ENCODE peak calls at places on chromosomes 2 and 18, in four cellular contexts. One of them, this sample, is unnamed.

GRCh38 chr2:157808421-157808820 is 67.7 kb downstream of the ACVR1 start:
- DNase-seq in GM12878: no peak
- DNase-seq in K562: no peak
- DNase-seq in HepG2: no peak
- DNase-seq in this sample: no peak

GRCh38 chr2:74197049-74197448 is 1.4 kb upstream of the MTHFD2 start:
- DNase-seq in GM12878: no peak
- DNase-seq in K562: no peak
- DNase-seq in HepG2: no peak
- DNase-seq in this sample: no peak

GRCh38 chr2:234764378-234764777 is 187.4 kb upstream of the SH3BP4 start:
- DNase-seq in GM12878: no peak
- DNase-seq in K562: no peak
- DNase-seq in HepG2: no peak
- DNase-seq in this sample: no peak

GRCh38 chr2:12063210-12063609 is 316.8 kb downstream of the LPIN1 start:
- DNase-seq in GM12878: no peak
- DNase-seq in K562: no peak
- DNase-seq in HepG2: no peak
- DNase-seq in this sample: no peak

GRCh38 chr2:201858781-201859180 is 52.4 kb downstream of the CDK15 start:
- DNase-seq in GM12878: no peak
- DNase-seq in K562: no peak
- DNase-seq in HepG2: no peak
- DNase-seq in this sample: peak; percentile 58

GRCh38 chr18:46250812-46251173 is 146.6 kb downstream of the HAUS1 start:
- DNase-seq in GM12878: no peak
- DNase-seq in K562: no peak
- DNase-seq in HepG2: no peak
- DNase-seq in this sample: no peak

GRCh38 chr2:38039111-38039510 is 36.8 kb downstream of the CYP1B1 start:
- DNase-seq in GM12878: no peak
- DNase-seq in K562: no peak
- DNase-seq in HepG2: no peak
- DNase-seq in this sample: no peak

GRCh38 chr2:205047273-205047839 is 502.1 kb downstream of the PARD3B start:
- DNase-seq in GM12878: no peak
- DNase-seq in K562: no peak
- DNase-seq in HepG2: no peak
- DNase-seq in this sample: peak; percentile 76

GRCh38 chr2:235539773-235540172 is 45.9 kb downstream of the AGAP1 start:
- DNase-seq in GM12878: no peak
- DNase-seq in K562: no peak
- DNase-seq in HepG2: no peak
- DNase-seq in this sample: no peak

GRCh38 chr2:13652531-13653313 is 936.0 kb downstream of the TRIB2 start:
- DNase-seq in GM12878: no peak
- DNase-seq in K562: no peak
- DNase-seq in HepG2: no peak
- DNase-seq in this sample: no peak

GRCh38 chr2:53021285-53021684 is 746.3 kb upstream of the CHAC2 start:
- DNase-seq in GM12878: no peak
- DNase-seq in K562: no peak
- DNase-seq in HepG2: no peak
- DNase-seq in this sample: no peak

GRCh38 chr2:153403937-153404336 is 74.6 kb downstream of the RPRM start:
- DNase-seq in GM12878: no peak
- DNase-seq in K562: no peak
- DNase-seq in HepG2: no peak
- DNase-seq in this sample: no peak

GRCh38 chr18:9643549-9643948 is 29.2 kb upstream of the PPP4R1 start:
- DNase-seq in GM12878: no peak
- DNase-seq in K562: no peak
- DNase-seq in HepG2: peak; percentile 75
- DNase-seq in this sample: peak; percentile 36

GRCh38 chr2:232668805-232669444 is 28.2 kb upstream of the GIGYF2 start:
- DNase-seq in GM12878: no peak
- DNase-seq in K562: no peak
- DNase-seq in HepG2: peak; percentile 38
- DNase-seq in this sample: peak; percentile 47

GRCh38 chr2:62410015-62410453 is 96.0 kb downstream of the TMEM17 start:
- DNase-seq in GM12878: no peak
- DNase-seq in K562: no peak
- DNase-seq in HepG2: no peak
- DNase-seq in this sample: no peak

GRCh38 chr2:48717826-48718225 is 37.7 kb downstream of the LHCGR start:
- DNase-seq in GM12878: no peak
- DNase-seq in K562: no peak
- DNase-seq in HepG2: no peak
- DNase-seq in this sample: no peak

GRCh38 chr2:62643100-62643471 is 62.4 kb upstream of the EHBP1 start:
- DNase-seq in GM12878: no peak
- DNase-seq in K562: no peak
- DNase-seq in HepG2: no peak
- DNase-seq in this sample: no peak

GRCh38 chr2:39516347-39517101 is 79.4 kb upstream of the MAP4K3 start:
- DNase-seq in GM12878: no peak
- DNase-seq in K562: no peak
- DNase-seq in HepG2: peak; percentile 85
- DNase-seq in this sample: peak; percentile 52

GRCh38 chr18:2568129-2568528 is 3.2 kb downstream of the METTL4 start:
- DNase-seq in GM12878: no peak
- DNase-seq in K562: no peak
- DNase-seq in HepG2: no peak
- DNase-seq in this sample: no peak

GRCh38 chr2:173881466-173881865 is 83.7 kb downstream of the SP3 start:
- DNase-seq in GM12878: no peak
- DNase-seq in K562: no peak
- DNase-seq in HepG2: no peak
- DNase-seq in this sample: no peak

GRCh38 chr2:101374821-101375561 is 12.3 kb downstream of the CREG2 start:
- DNase-seq in GM12878: no peak
- DNase-seq in K562: no peak
- DNase-seq in HepG2: no peak
- DNase-seq in this sample: no peak

GRCh38 chr18:24989760-24990547 is 362.0 kb downstream of the ZNF521 start:
- DNase-seq in GM12878: no peak
- DNase-seq in K562: no peak
- DNase-seq in HepG2: no peak
- DNase-seq in this sample: no peak

GRCh38 chr18:24985616-24986015 is 366.4 kb downstream of the ZNF521 start:
- DNase-seq in GM12878: no peak
- DNase-seq in K562: no peak
- DNase-seq in HepG2: no peak
- DNase-seq in this sample: no peak

GRCh38 chr18:24986611-24987270 is 365.2 kb downstream of the ZNF521 start:
- DNase-seq in GM12878: no peak
- DNase-seq in K562: no peak
- DNase-seq in HepG2: no peak
- DNase-seq in this sample: no peak

GRCh38 chr18:24987933-24988840 is 363.8 kb downstream of the ZNF521 start:
- DNase-seq in GM12878: no peak
- DNase-seq in K562: no peak
- DNase-seq in HepG2: no peak
- DNase-seq in this sample: no peak

DNA sequence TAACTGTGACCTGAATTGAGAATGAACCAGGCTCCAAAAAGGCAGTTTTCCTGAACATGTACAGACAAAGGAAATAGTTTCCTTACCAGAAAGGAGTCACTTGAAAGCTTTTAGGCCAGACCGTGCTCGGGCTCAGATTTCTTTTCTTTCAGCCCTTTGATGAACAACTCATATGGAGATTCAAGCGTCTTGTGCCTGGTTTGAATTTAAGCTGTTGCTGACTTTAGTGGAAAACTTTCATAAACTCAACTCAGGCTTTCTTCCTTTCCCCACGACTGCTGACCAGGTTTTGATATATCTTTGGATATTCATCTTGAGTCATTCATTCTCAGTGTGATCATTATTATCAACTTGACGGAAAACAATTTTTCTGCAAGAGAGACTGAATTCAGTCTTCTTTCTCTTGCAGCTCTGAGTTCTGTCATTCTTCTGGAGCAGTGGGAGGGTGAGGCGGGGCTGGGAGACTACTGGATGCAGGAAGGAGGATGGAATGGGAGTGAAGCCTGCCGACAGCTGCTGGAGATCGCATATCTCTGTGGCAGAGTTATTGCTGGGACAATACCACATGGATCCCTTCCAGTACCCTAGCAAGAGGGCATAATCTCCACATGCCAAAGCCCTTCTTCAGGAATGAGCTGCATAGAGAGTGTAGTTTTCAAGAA is 364.6 kb downstream of the ZNF521 start:
- DNase-seq in GM12878: no peak
- DNase-seq in K562: no peak
- DNase-seq in HepG2: no peak
- DNase-seq in this sample: peak; percentile 21
- TF ChIP-seq NR2C2 in GM12878: no peak
- TF ChIP-seq NR2C2 in K562: no peak
- TF ChIP-seq NR2C2 in HepG2: no peak
- TF ChIP-seq NR2C2 in this sample: no peak

GRCh38 chr2:156088598-156088997 is 243.9 kb downstream of the NR4A2 start:
- DNase-seq in GM12878: no peak
- DNase-seq in K562: no peak
- DNase-seq in HepG2: no peak
- DNase-seq in this sample: no peak

GRCh38 chr2:156087875-156088274 is 244.6 kb downstream of the NR4A2 start:
- DNase-seq in GM12878: no peak
- DNase-seq in K562: no peak
- DNase-seq in HepG2: no peak
- DNase-seq in this sample: no peak

GRCh38 chr2:156079845-156080244 is 252.7 kb downstream of the NR4A2 start:
- DNase-seq in GM12878: no peak
- DNase-seq in K562: no peak
- DNase-seq in HepG2: no peak
- DNase-seq in this sample: no peak

DNA sequence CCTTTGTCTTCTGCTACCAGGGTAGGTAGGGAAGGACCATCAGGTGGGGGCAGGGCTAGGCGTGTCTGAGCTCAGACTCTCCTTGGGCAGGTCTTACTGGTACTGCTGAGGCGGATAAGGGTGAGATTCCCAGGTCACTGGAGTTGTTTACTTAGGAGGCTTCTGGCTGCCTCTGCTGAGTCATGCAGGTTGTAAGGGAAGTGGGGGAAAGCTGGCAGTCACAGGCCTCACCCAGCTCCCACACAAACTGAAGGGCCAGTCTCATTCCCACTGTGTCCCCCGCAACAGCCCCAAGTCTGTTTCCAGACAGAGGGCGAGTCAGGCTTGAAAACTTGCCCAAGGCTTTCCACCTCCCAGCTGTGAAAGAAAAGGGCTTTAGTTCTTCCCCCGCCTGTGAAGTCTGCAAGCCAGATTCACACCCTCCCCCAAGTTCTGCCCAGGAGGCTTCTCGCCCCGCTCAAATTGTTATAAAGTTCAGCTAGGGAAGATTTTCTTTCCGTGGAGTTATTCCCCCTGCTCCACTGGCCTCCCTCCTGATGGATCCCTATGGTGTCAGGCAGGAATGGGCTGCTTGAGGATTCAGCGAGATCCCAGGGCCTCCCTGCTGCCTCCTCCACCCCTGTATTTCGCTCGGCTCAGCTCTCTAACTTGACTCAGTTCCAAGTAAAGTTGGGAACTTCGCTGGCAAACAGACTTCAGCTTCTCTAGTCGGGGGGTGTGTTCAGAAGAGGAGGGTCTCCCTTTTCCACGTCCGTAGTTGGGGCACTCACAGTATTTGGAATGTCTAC is 248.6 kb downstream of the NR4A2 start:
- DNase-seq in GM12878: no peak
- DNase-seq in K562: no peak
- DNase-seq in HepG2: no peak
- DNase-seq in this sample: no peak
- TF ChIP-seq NR2C2 in GM12878: no peak
- TF ChIP-seq NR2C2 in K562: no peak
- TF ChIP-seq NR2C2 in HepG2: no peak
- TF ChIP-seq NR2C2 in this sample: no peak

DNA sequence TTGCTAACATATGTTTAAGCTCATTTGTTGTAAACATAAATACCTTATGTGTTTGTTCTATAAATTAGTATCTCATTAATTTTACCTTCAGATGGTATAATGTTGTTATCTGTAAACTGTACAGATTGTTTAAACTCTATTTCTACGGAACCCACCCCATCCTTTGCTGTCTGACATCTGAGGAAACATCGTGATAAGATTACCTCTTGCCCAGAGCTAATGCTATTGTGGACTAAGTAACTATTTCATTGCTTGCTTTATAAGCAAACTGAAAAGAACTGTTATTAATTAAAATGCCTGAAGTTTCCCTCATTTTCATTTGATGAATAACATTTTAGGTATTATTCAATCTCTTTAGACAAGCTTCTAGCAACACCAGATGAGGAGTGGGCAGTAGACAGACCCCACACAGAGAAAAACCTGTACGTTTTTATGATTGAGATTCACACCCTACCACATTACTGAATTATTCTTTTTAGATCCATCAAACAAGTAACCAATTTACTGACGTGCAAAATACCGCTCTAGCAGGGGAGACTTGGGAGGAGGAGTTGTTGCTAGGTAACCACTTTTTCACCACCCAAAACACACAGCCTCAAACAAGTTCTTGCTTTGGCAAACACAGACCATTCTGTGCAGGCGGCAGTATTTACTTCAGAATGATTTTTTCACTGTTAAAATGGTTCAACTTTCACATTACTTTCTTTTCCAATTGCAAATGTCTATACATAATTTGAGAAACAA is 1.9 kb upstream of the SYT4 start:
- DNase-seq in GM12878: no peak
- DNase-seq in K562: no peak
- DNase-seq in HepG2: peak; percentile 31
- DNase-seq in this sample: peak; percentile 10
- TF ChIP-seq NR2C2 in GM12878: no peak
- TF ChIP-seq NR2C2 in K562: no peak
- TF ChIP-seq NR2C2 in HepG2: no peak
- TF ChIP-seq NR2C2 in this sample: no peak

GRCh38 chr18:22504665-22505064 is 87.0 kb upstream of the CTAGE1 start:
- DNase-seq in GM12878: no peak
- DNase-seq in K562: no peak
- DNase-seq in HepG2: no peak
- DNase-seq in this sample: no peak
- TF ChIP-seq NR2C2 in GM12878: no peak
- TF ChIP-seq NR2C2 in K562: no peak
- TF ChIP-seq NR2C2 in HepG2: no peak
- TF ChIP-seq NR2C2 in this sample: no peak

This sample was measured in WTC11.